ENCODE peak calls at places on chromosomes 7 and 10, in nine cellular contexts. One of them, this sample, is unnamed. For H3K36me3, the result is how much of the 10 kb centered on the place peaks cover.

GRCh38 chr10:35503548-35503947 is 101.6 kb upstream of the GJD4 start:
- DNase-seq in pancreas: no peak
- DNase-seq in fibroblast of lung: no peak
- DNase-seq in ovary: no peak
- DNase-seq in breast epithelium: no peak
- DNase-seq in CD8-positive, alpha-beta T cell: no peak
- DNase-seq in SK-N-SH: peak
- DNase-seq in GM23338: no peak
- DNase-seq in BJ: no peak
- DNase-seq in this sample: no peak

GRCh38 chr10:95655571-95656290 is 780 bp downstream of the ALDH18A1 start:
- DNase-seq in pancreas: no peak
- DNase-seq in BJ: no peak
- DNase-seq in ovary: no peak
- DNase-seq in SK-N-SH: peak
- DNase-seq in fibroblast of lung: peak
- DNase-seq in breast epithelium: no peak
- DNase-seq in CD8-positive, alpha-beta T cell: peak
- DNase-seq in GM23338: peak
- DNase-seq in this sample: peak

GRCh38 chr7:120833551-120833950 is 24.4 kb downstream of the TSPAN12 start:
- DNase-seq in BJ: no peak
- DNase-seq in fibroblast of lung: peak
- DNase-seq in SK-N-SH: no peak
- DNase-seq in GM23338: no peak
- DNase-seq in pancreas: no peak
- DNase-seq in CD8-positive, alpha-beta T cell: no peak
- DNase-seq in breast epithelium: no peak
- DNase-seq in ovary: no peak
- DNase-seq in this sample: no peak

GRCh38 chr7:114086906-114087651 is 168.3 kb upstream of the PPP1R3A start:
- DNase-seq in pancreas: peak
- DNase-seq in ovary: peak
- DNase-seq in breast epithelium: no peak
- DNase-seq in fibroblast of lung: peak
- DNase-seq in SK-N-SH: peak
- DNase-seq in CD8-positive, alpha-beta T cell: no peak
- DNase-seq in BJ: no peak
- DNase-seq in GM23338: peak
- DNase-seq in this sample: no peak

GRCh38 chr10:114754445-114755320 is 66.9 kb upstream of the FHIP2A start:
- DNase-seq in pancreas: no peak
- DNase-seq in GM23338: no peak
- DNase-seq in SK-N-SH: no peak
- DNase-seq in CD8-positive, alpha-beta T cell: no peak
- DNase-seq in ovary: no peak
- DNase-seq in fibroblast of lung: peak
- DNase-seq in BJ: peak
- DNase-seq in breast epithelium: no peak
- DNase-seq in this sample: peak

GRCh38 chr7:149414745-149415390 is 46.0 kb downstream of the ZNF777 start:
- DNase-seq in pancreas: no peak
- DNase-seq in BJ: peak
- DNase-seq in ovary: peak
- DNase-seq in breast epithelium: no peak
- DNase-seq in GM23338: peak
- DNase-seq in SK-N-SH: no peak
- DNase-seq in fibroblast of lung: peak
- DNase-seq in CD8-positive, alpha-beta T cell: peak
- DNase-seq in this sample: peak

GRCh38 chr7:102875700-102876192 is 37.1 kb upstream of the LRRC17 start:
- DNase-seq in breast epithelium: no peak
- DNase-seq in CD8-positive, alpha-beta T cell: no peak
- DNase-seq in ovary: no peak
- DNase-seq in SK-N-SH: no peak
- DNase-seq in fibroblast of lung: peak
- DNase-seq in pancreas: peak
- DNase-seq in GM23338: no peak
- DNase-seq in BJ: peak
- DNase-seq in this sample: peak

GRCh38 chr10:76632158-76633051 is 1005.2 kb downstream of the KCNMA1 start:
- DNase-seq in GM23338: peak
- DNase-seq in fibroblast of lung: no peak
- DNase-seq in SK-N-SH: no peak
- DNase-seq in BJ: no peak
- DNase-seq in breast epithelium: no peak
- DNase-seq in CD8-positive, alpha-beta T cell: no peak
- DNase-seq in ovary: no peak
- DNase-seq in pancreas: peak
- DNase-seq in this sample: peak

GRCh38 chr10:133062085-133062484 is 25.6 kb upstream of the ADGRA1 start:
- DNase-seq in pancreas: no peak
- DNase-seq in ovary: no peak
- DNase-seq in GM23338: no peak
- DNase-seq in CD8-positive, alpha-beta T cell: no peak
- DNase-seq in SK-N-SH: no peak
- DNase-seq in breast epithelium: no peak
- DNase-seq in BJ: no peak
- DNase-seq in fibroblast of lung: no peak
- DNase-seq in this sample: no peak

GRCh38 chr10:68435803-68436202 is 28.7 kb upstream of the RUFY2 start:
- DNase-seq in SK-N-SH: no peak
- DNase-seq in fibroblast of lung: no peak
- DNase-seq in CD8-positive, alpha-beta T cell: no peak
- DNase-seq in BJ: no peak
- DNase-seq in breast epithelium: no peak
- DNase-seq in ovary: no peak
- DNase-seq in GM23338: no peak
- DNase-seq in pancreas: no peak
- DNase-seq in this sample: no peak

GRCh38 chr7:98996162-98996552 is 117.8 kb downstream of the TRRAP start:
- DNase-seq in GM23338: no peak
- DNase-seq in BJ: no peak
- DNase-seq in breast epithelium: no peak
- DNase-seq in ovary: no peak
- DNase-seq in CD8-positive, alpha-beta T cell: no peak
- DNase-seq in fibroblast of lung: no peak
- DNase-seq in SK-N-SH: no peak
- DNase-seq in pancreas: no peak
- DNase-seq in this sample: no peak

GRCh38 chr10:70403483-70404035 is 386 bp upstream of the EIF4EBP2 start:
- DNase-seq in fibroblast of lung: no peak
- DNase-seq in BJ: no peak
- DNase-seq in ovary: no peak
- DNase-seq in pancreas: no peak
- DNase-seq in breast epithelium: no peak
- DNase-seq in CD8-positive, alpha-beta T cell: no peak
- DNase-seq in SK-N-SH: no peak
- DNase-seq in GM23338: no peak
- DNase-seq in this sample: no peak

GRCh38 chr7:16546921-16547505 is 20.4 kb downstream of the LRRC72 start:
- DNase-seq in pancreas: no peak
- DNase-seq in breast epithelium: no peak
- DNase-seq in fibroblast of lung: no peak
- DNase-seq in BJ: no peak
- DNase-seq in CD8-positive, alpha-beta T cell: no peak
- DNase-seq in GM23338: no peak
- DNase-seq in ovary: no peak
- DNase-seq in SK-N-SH: no peak
- DNase-seq in this sample: no peak

GRCh38 chr10:94216201-94216600 is 146.5 kb downstream of the NOC3L start:
- DNase-seq in CD8-positive, alpha-beta T cell: no peak
- DNase-seq in breast epithelium: no peak
- DNase-seq in SK-N-SH: no peak
- DNase-seq in ovary: no peak
- DNase-seq in fibroblast of lung: no peak
- DNase-seq in pancreas: no peak
- DNase-seq in GM23338: no peak
- DNase-seq in BJ: no peak
- DNase-seq in this sample: no peak

GRCh38 chr7:74581916-74582440 is 75.5 kb upstream of the GTF2I start:
- DNase-seq in pancreas: no peak
- DNase-seq in SK-N-SH: no peak
- DNase-seq in breast epithelium: no peak
- DNase-seq in CD8-positive, alpha-beta T cell: no peak
- DNase-seq in ovary: no peak
- DNase-seq in GM23338: no peak
- DNase-seq in fibroblast of lung: no peak
- DNase-seq in BJ: no peak
- DNase-seq in this sample: peak

GRCh38 chr7:157658851-157659412 is 322.1 kb downstream of the DNAJB6 start:
- DNase-seq in ovary: peak
- DNase-seq in fibroblast of lung: no peak
- DNase-seq in breast epithelium: no peak
- DNase-seq in CD8-positive, alpha-beta T cell: no peak
- DNase-seq in GM23338: no peak
- DNase-seq in SK-N-SH: peak
- DNase-seq in pancreas: no peak
- DNase-seq in BJ: no peak
- DNase-seq in this sample: no peak

GRCh38 chr7:84274029-84274638 is 79.5 kb upstream of the SEMA3A start:
- DNase-seq in ovary: no peak
- DNase-seq in SK-N-SH: peak
- DNase-seq in BJ: no peak
- DNase-seq in GM23338: peak
- DNase-seq in fibroblast of lung: peak
- DNase-seq in CD8-positive, alpha-beta T cell: no peak
- DNase-seq in breast epithelium: no peak
- DNase-seq in pancreas: no peak
- DNase-seq in this sample: no peak

GRCh38 chr10:86312701-86313270 is 53.8 kb downstream of the GRID1 start:
- DNase-seq in breast epithelium: peak
- DNase-seq in CD8-positive, alpha-beta T cell: no peak
- DNase-seq in BJ: no peak
- DNase-seq in fibroblast of lung: no peak
- DNase-seq in SK-N-SH: no peak
- DNase-seq in pancreas: no peak
- DNase-seq in ovary: no peak
- DNase-seq in GM23338: peak
- DNase-seq in this sample: no peak

GRCh38 chr10:130656187-130656575 is 520.0 kb downstream of the GLRX3 start:
- DNase-seq in BJ: no peak
- DNase-seq in breast epithelium: no peak
- DNase-seq in fibroblast of lung: no peak
- DNase-seq in GM23338: no peak
- DNase-seq in ovary: no peak
- DNase-seq in SK-N-SH: no peak
- DNase-seq in pancreas: no peak
- DNase-seq in CD8-positive, alpha-beta T cell: no peak
- DNase-seq in this sample: no peak

DNA sequence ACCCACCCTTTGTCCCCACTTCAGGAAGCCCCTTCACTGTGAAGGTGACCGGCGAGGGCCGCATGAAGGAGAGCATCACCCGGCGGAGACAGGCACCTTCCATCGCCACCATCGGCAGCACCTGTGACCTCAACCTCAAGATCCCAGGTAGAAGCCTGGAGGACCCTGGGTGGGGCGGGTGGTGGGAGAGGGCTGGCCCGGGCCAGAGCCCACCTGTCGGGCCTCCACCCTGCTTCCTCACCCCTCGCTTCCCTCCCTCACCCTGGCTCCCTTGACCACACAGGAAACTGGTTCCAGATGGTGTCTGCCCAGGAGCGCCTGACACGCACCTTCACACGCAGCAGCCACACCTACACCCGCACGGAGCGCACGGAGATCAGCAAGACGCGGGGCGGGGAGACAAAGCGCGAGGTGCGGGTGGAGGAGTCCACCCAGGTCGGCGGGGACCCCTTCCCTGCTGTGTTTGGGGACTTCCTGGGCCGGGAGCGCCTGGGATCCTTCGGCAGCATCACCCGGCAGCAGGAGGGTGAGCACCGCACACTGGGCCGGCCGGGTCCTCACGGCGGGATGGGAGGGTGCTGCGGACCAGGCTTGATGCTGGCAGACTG is 8.9 kb upstream of the ATP6V1F start:
- DNase-seq in CD8-positive, alpha-beta T cell: no peak
- DNase-seq in pancreas: no peak
- DNase-seq in GM23338: no peak
- DNase-seq in SK-N-SH: no peak
- DNase-seq in breast epithelium: no peak
- DNase-seq in BJ: no peak
- DNase-seq in fibroblast of lung: no peak
- DNase-seq in ovary: no peak
- DNase-seq in this sample: no peak
- H3K36me3 ChIP-seq in CD8-positive, alpha-beta T cell: under half
- H3K36me3 ChIP-seq in pancreas: under half
- H3K36me3 ChIP-seq in GM23338: under half
- H3K36me3 ChIP-seq in SK-N-SH: half or more
- H3K36me3 ChIP-seq in breast epithelium: under half
- H3K36me3 ChIP-seq in BJ: half or more
- H3K36me3 ChIP-seq in fibroblast of lung: half or more
- H3K36me3 ChIP-seq in ovary: under half
- H3K36me3 ChIP-seq in this sample: under half

GRCh38 chr10:55174419-55174818 is 373.4 kb upstream of the PCDH15 start:
- DNase-seq in CD8-positive, alpha-beta T cell: no peak
- DNase-seq in pancreas: no peak
- DNase-seq in GM23338: peak
- DNase-seq in fibroblast of lung: no peak
- DNase-seq in BJ: no peak
- DNase-seq in ovary: no peak
- DNase-seq in SK-N-SH: no peak
- DNase-seq in breast epithelium: no peak
- DNase-seq in this sample: no peak
- TF ChIP-seq CTCF in CD8-positive, alpha-beta T cell: no peak
- TF ChIP-seq CTCF in pancreas: no peak
- TF ChIP-seq CTCF in GM23338: peak
- TF ChIP-seq CTCF in fibroblast of lung: no peak
- TF ChIP-seq CTCF in BJ: no peak
- TF ChIP-seq CTCF in ovary: no peak
- TF ChIP-seq CTCF in SK-N-SH: peak
- TF ChIP-seq CTCF in breast epithelium: no peak
- TF ChIP-seq CTCF in this sample: no peak

DNA sequence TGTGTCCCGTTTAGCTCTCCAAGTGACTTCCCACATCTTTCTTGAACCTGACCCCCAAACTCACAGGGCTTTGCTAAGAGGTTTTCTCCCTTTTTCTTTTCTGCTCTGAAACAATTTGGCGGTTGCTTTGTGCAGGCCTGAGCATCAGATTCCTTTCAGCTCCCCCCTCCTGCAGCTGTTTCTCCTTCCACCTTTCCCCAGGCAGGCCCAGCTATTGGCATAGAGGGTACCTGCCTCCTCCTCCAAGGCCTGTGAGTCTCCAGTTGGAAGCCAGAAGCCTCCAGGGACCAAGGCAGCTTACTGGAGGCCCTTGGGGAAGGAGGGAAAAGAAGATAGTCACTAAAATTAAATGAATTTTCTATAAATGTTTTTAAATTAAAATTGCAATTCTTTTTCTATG is 7.7 kb downstream of the VAX1 start:
- DNase-seq in BJ: no peak
- DNase-seq in GM23338: peak
- DNase-seq in fibroblast of lung: no peak
- DNase-seq in CD8-positive, alpha-beta T cell: no peak
- DNase-seq in SK-N-SH: no peak
- DNase-seq in ovary: no peak
- DNase-seq in breast epithelium: no peak
- DNase-seq in pancreas: no peak
- DNase-seq in this sample: no peak
- H3K36me3 ChIP-seq in BJ: under half
- H3K36me3 ChIP-seq in GM23338: under half
- H3K36me3 ChIP-seq in fibroblast of lung: under half
- H3K36me3 ChIP-seq in CD8-positive, alpha-beta T cell: under half
- H3K36me3 ChIP-seq in SK-N-SH: under half
- H3K36me3 ChIP-seq in ovary: under half
- H3K36me3 ChIP-seq in breast epithelium: under half
- H3K36me3 ChIP-seq in pancreas: under half
- H3K36me3 ChIP-seq in this sample: under half

GRCh38 chr7:134108803-134109202 is 18.3 kb upstream of the LRGUK start:
- DNase-seq in ovary: no peak
- DNase-seq in CD8-positive, alpha-beta T cell: no peak
- DNase-seq in BJ: no peak
- DNase-seq in GM23338: no peak
- DNase-seq in pancreas: no peak
- DNase-seq in fibroblast of lung: no peak
- DNase-seq in breast epithelium: no peak
- DNase-seq in SK-N-SH: no peak
- DNase-seq in this sample: no peak
- TF ChIP-seq CTCF in ovary: no peak
- TF ChIP-seq CTCF in CD8-positive, alpha-beta T cell: no peak
- TF ChIP-seq CTCF in BJ: no peak
- TF ChIP-seq CTCF in GM23338: peak
- TF ChIP-seq CTCF in pancreas: no peak
- TF ChIP-seq CTCF in fibroblast of lung: no peak
- TF ChIP-seq CTCF in breast epithelium: no peak
- TF ChIP-seq CTCF in SK-N-SH: no peak
- TF ChIP-seq CTCF in this sample: no peak

This sample was measured in bronchial epithelial cell.